ENCODE peak calls at places on chromosomes 16 and 17, in five cellular contexts. One of them, this sample, is unnamed.

GRCh38 chr17:72935984-72936383 is 156.5 kb downstream of the SLC39A11 start:
- DNase-seq in uterus: no peak
- DNase-seq in endothelial cell: no peak
- DNase-seq in ovary: no peak
- DNase-seq in upper lobe of right lung: no peak
- DNase-seq in this sample: no peak

GRCh38 chr16:66677836-66678235 is 18.7 kb downstream of the CMTM4 start:
- DNase-seq in endothelial cell: no peak
- DNase-seq in upper lobe of right lung: no peak
- DNase-seq in ovary: no peak
- DNase-seq in uterus: no peak
- DNase-seq in this sample: no peak

GRCh38 chr17:81993726-81994592 is 16.5 kb downstream of the ASPSCR1 start:
- DNase-seq in endothelial cell: no peak
- DNase-seq in ovary: no peak
- DNase-seq in uterus: no peak
- DNase-seq in upper lobe of right lung: no peak
- DNase-seq in this sample: no peak

GRCh38 chr17:82752371-82753200 is 721 bp downstream of the TBCD start:
- DNase-seq in uterus: no peak
- DNase-seq in upper lobe of right lung: peak; percentile 76
- DNase-seq in endothelial cell: peak; percentile 28
- DNase-seq in ovary: peak; percentile 41
- DNase-seq in this sample: peak; percentile 58

GRCh38 chr16:28318042-28318597 is 25.8 kb downstream of the SBK1 start:
- DNase-seq in ovary: no peak
- DNase-seq in endothelial cell: no peak
- DNase-seq in upper lobe of right lung: no peak
- DNase-seq in uterus: no peak
- DNase-seq in this sample: no peak

GRCh38 chr16:72847187-72848044 is 200.5 kb downstream of the ZFHX3 start:
- DNase-seq in ovary: no peak
- DNase-seq in upper lobe of right lung: no peak
- DNase-seq in endothelial cell: peak; percentile 32
- DNase-seq in uterus: no peak
- DNase-seq in this sample: peak; percentile 34

GRCh38 chr17:17191346-17191792 is 14.8 kb downstream of the PLD6 start:
- DNase-seq in ovary: no peak
- DNase-seq in uterus: peak; percentile 44
- DNase-seq in upper lobe of right lung: no peak
- DNase-seq in endothelial cell: no peak
- DNase-seq in this sample: no peak

GRCh38 chr17:41655611-41656111 is 31.3 kb upstream of the KRT17 start:
- DNase-seq in ovary: no peak
- DNase-seq in upper lobe of right lung: peak; percentile 92
- DNase-seq in endothelial cell: no peak
- DNase-seq in uterus: no peak
- DNase-seq in this sample: no peak

GRCh38 chr16:12539185-12539929 is 264.3 kb downstream of the CPPED1 start:
- DNase-seq in uterus: no peak
- DNase-seq in upper lobe of right lung: no peak
- DNase-seq in ovary: no peak
- DNase-seq in endothelial cell: no peak
- DNase-seq in this sample: no peak

GRCh38 chr16:86449377-86450095 is 60.8 kb upstream of the FOXF1 start:
- DNase-seq in endothelial cell: no peak
- DNase-seq in ovary: no peak
- DNase-seq in uterus: no peak
- DNase-seq in upper lobe of right lung: no peak
- DNase-seq in this sample: no peak

GRCh38 chr16:8867483-8868271 is 1.1 kb downstream of the CARHSP1 start:
- DNase-seq in upper lobe of right lung: no peak
- DNase-seq in endothelial cell: no peak
- DNase-seq in uterus: peak; percentile 62
- DNase-seq in ovary: peak; percentile 72
- DNase-seq in this sample: peak; percentile 55

GRCh38 chr16:87963400-87963799 is 12.2 kb downstream of the BANP start:
- DNase-seq in ovary: no peak
- DNase-seq in endothelial cell: no peak
- DNase-seq in uterus: no peak
- DNase-seq in upper lobe of right lung: no peak
- DNase-seq in this sample: no peak

GRCh38 chr17:32335046-32335445 is 6.9 kb downstream of the C17orf75 start:
- DNase-seq in ovary: no peak
- DNase-seq in uterus: no peak
- DNase-seq in endothelial cell: no peak
- DNase-seq in upper lobe of right lung: no peak
- DNase-seq in this sample: no peak

GRCh38 chr16:56344518-56345405 is 80.6 kb downstream of the AMFR start:
- DNase-seq in uterus: no peak
- DNase-seq in ovary: no peak
- DNase-seq in upper lobe of right lung: no peak
- DNase-seq in endothelial cell: no peak
- DNase-seq in this sample: peak; percentile 44

GRCh38 chr16:56263711-56264608 is 72.7 kb downstream of the GNAO1 start:
- DNase-seq in ovary: no peak
- DNase-seq in upper lobe of right lung: no peak
- DNase-seq in uterus: no peak
- DNase-seq in endothelial cell: no peak
- DNase-seq in this sample: peak; percentile 34

GRCh38 chr17:60601443-60602384 is 1.7 kb downstream of the PPM1D start:
- DNase-seq in upper lobe of right lung: no peak
- DNase-seq in uterus: peak; percentile 62
- DNase-seq in endothelial cell: peak; percentile 42
- DNase-seq in ovary: peak; percentile 70
- DNase-seq in this sample: peak; percentile 33

GRCh38 chr16:50570808-50571598 is 22.8 kb downstream of the NKD1 start:
- DNase-seq in endothelial cell: no peak
- DNase-seq in uterus: no peak
- DNase-seq in ovary: no peak
- DNase-seq in upper lobe of right lung: peak; percentile 45
- DNase-seq in this sample: no peak

GRCh38 chr16:3959148-3959547 is 78.6 kb upstream of the CREBBP start:
- DNase-seq in endothelial cell: no peak
- DNase-seq in uterus: no peak
- DNase-seq in upper lobe of right lung: no peak
- DNase-seq in ovary: no peak
- DNase-seq in this sample: no peak

GRCh38 chr17:7889166-7889584 is 586 bp downstream of the CHD3 start:
- DNase-seq in ovary: peak; percentile 90
- DNase-seq in upper lobe of right lung: peak; percentile 99
- DNase-seq in endothelial cell: peak; percentile 49
- DNase-seq in uterus: peak; percentile 95
- DNase-seq in this sample: peak; percentile 10

GRCh38 chr17:80984749-80985148 is 6.9 kb upstream of the CHMP6 start:
- DNase-seq in ovary: no peak
- DNase-seq in uterus: no peak
- DNase-seq in endothelial cell: no peak
- DNase-seq in upper lobe of right lung: no peak
- DNase-seq in this sample: no peak

GRCh38 chr17:20267459-20267842 is 199.9 kb downstream of the LGALS9B start:
- DNase-seq in endothelial cell: no peak
- DNase-seq in ovary: peak; percentile 17
- DNase-seq in upper lobe of right lung: no peak
- DNase-seq in uterus: no peak
- DNase-seq in this sample: no peak

GRCh38 chr17:66091440-66092080 is 100.4 kb downstream of the CEP112 start:
- DNase-seq in upper lobe of right lung: no peak
- DNase-seq in uterus: no peak
- DNase-seq in endothelial cell: no peak
- DNase-seq in ovary: no peak
- DNase-seq in this sample: no peak

GRCh38 chr17:65594585-65594940 is 33.1 kb upstream of the AXIN2 start:
- DNase-seq in uterus: no peak
- DNase-seq in ovary: no peak
- DNase-seq in upper lobe of right lung: no peak
- DNase-seq in endothelial cell: no peak
- DNase-seq in this sample: no peak

GRCh38 chr16:22232277-22233049 is 26.4 kb downstream of the EEF2K start:
- DNase-seq in ovary: no peak
- DNase-seq in upper lobe of right lung: peak; percentile 77
- DNase-seq in endothelial cell: no peak
- DNase-seq in uterus: no peak
- DNase-seq in this sample: no peak

GRCh38 chr16:11090947-11091785 is 146.8 kb downstream of the CLEC16A start:
- DNase-seq in uterus: no peak
- DNase-seq in endothelial cell: no peak
- DNase-seq in ovary: no peak
- DNase-seq in upper lobe of right lung: no peak
- DNase-seq in this sample: no peak

GRCh38 chr17:19348081-19348650 is 14.4 kb downstream of the B9D1 start:
- DNase-seq in ovary: no peak
- DNase-seq in uterus: peak; percentile 11
- DNase-seq in upper lobe of right lung: no peak
- DNase-seq in endothelial cell: no peak
- DNase-seq in this sample: no peak

GRCh38 chr17:81537343-81537855 is 9.2 kb downstream of the FSCN2 start:
- DNase-seq in endothelial cell: peak; percentile 59
- DNase-seq in ovary: no peak
- DNase-seq in uterus: no peak
- DNase-seq in upper lobe of right lung: no peak
- DNase-seq in this sample: no peak

GRCh38 chr16:19363741-19364140 is 53.9 kb upstream of the TMC5 start:
- DNase-seq in uterus: no peak
- DNase-seq in endothelial cell: no peak
- DNase-seq in upper lobe of right lung: no peak
- DNase-seq in ovary: no peak
- DNase-seq in this sample: no peak

GRCh38 chr16:9139965-9140364 is 48.5 kb downstream of the HAPSTR1 start:
- DNase-seq in ovary: no peak
- DNase-seq in endothelial cell: peak; percentile 41
- DNase-seq in upper lobe of right lung: peak; percentile 13
- DNase-seq in uterus: no peak
- DNase-seq in this sample: peak; percentile 59

DNA sequence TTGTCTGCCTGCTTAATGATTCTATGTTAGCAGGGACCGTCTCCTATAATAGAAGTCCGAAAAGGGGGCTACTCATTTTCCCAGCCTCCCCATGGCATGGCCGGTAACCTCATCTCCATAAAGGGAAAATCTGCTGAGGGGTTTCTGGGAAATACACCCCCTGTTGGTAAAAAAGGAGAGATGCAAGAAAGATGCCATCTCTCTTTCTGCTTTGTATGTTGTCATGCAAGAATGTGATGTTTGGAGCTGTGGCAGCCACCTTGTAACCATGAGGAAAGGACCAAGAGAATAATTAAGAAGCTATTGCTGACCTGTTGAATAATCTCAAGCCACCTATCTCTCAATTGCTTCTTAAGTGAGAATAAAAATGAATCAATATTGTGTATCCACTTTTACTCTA is 94.8 kb upstream of the XYLT1 start:
- DNase-seq in upper lobe of right lung: no peak
- DNase-seq in endothelial cell: no peak
- DNase-seq in uterus: no peak
- DNase-seq in ovary: no peak
- DNase-seq in this sample: peak; percentile 52
- TF ChIP-seq CTCF in upper lobe of right lung: no peak
- TF ChIP-seq CTCF in endothelial cell: peak; percentile 33
- TF ChIP-seq CTCF in uterus: no peak
- TF ChIP-seq CTCF in ovary: no peak
- TF ChIP-seq CTCF in this sample: peak; percentile 33

DNA sequence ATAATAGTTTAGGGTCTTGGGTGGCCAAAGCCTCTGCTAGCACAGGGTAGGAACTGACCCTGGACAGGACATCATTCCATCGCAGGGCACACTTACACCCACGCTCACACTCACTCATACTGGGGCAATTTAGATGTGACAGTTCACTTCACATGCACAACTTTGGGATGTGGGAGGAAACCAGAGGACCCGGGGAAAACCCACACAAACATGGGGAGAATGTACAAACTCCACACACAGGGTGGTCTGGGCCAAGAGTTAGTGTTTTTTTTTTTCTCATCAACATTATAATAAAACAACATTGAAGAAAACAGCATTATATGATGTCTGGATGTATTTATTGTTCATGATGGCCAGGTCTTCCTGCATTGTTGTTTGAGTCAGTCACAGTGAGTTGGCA is 93.6 kb downstream of the CDH13 start:
- DNase-seq in endothelial cell: no peak
- DNase-seq in upper lobe of right lung: no peak
- DNase-seq in uterus: no peak
- DNase-seq in ovary: no peak
- DNase-seq in this sample: no peak
- TF ChIP-seq CTCF in endothelial cell: no peak
- TF ChIP-seq CTCF in upper lobe of right lung: no peak
- TF ChIP-seq CTCF in uterus: no peak
- TF ChIP-seq CTCF in ovary: no peak
- TF ChIP-seq CTCF in this sample: no peak

GRCh38 chr17:6541886-6542285 is 14.5 kb downstream of the PITPNM3 start:
- DNase-seq in endothelial cell: no peak
- DNase-seq in ovary: no peak
- DNase-seq in upper lobe of right lung: no peak
- DNase-seq in uterus: no peak
- DNase-seq in this sample: no peak

GRCh38 chr17:6543079-6544010 is 13.0 kb downstream of the PITPNM3 start:
- DNase-seq in uterus: no peak
- DNase-seq in endothelial cell: no peak
- DNase-seq in upper lobe of right lung: no peak
- DNase-seq in ovary: no peak
- DNase-seq in this sample: no peak

GRCh38 chr17:6536566-6537065 is 19.7 kb downstream of the PITPNM3 start:
- DNase-seq in upper lobe of right lung: peak; percentile 12
- DNase-seq in endothelial cell: no peak
- DNase-seq in ovary: no peak
- DNase-seq in uterus: no peak
- DNase-seq in this sample: no peak

GRCh38 chr17:6542577-6542976 is 13.8 kb downstream of the PITPNM3 start:
- DNase-seq in upper lobe of right lung: no peak
- DNase-seq in endothelial cell: no peak
- DNase-seq in ovary: no peak
- DNase-seq in uterus: no peak
- DNase-seq in this sample: no peak

DNA sequence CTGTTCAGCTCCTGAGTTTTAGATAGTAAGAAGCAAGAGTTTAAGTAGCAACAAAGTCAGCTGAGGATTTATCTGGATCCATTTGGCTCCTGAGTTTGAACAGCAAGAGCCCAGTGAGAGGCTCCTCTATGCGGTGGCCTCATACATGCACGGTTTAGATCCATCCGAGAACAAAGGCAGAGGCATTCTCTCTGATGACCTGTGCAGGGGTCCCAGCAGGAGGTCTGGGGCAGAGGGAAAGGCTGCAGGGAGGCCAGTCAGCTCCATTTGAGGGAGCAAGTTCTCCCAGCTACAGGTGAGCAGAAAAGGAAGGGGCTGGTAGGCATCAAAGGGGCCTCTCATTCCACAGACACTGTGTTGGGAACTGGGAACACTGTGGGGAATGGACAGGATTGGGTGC is 16.5 kb downstream of the PITPNM3 start:
- DNase-seq in endothelial cell: no peak
- DNase-seq in upper lobe of right lung: no peak
- DNase-seq in uterus: no peak
- DNase-seq in ovary: no peak
- DNase-seq in this sample: no peak
- TF ChIP-seq CTCF in endothelial cell: no peak
- TF ChIP-seq CTCF in upper lobe of right lung: no peak
- TF ChIP-seq CTCF in uterus: no peak
- TF ChIP-seq CTCF in ovary: no peak
- TF ChIP-seq CTCF in this sample: no peak

GRCh38 chr17:74123350-74123749 is 80.1 kb upstream of the RPL38 start:
- DNase-seq in endothelial cell: no peak
- DNase-seq in ovary: no peak
- DNase-seq in uterus: no peak
- DNase-seq in upper lobe of right lung: peak; percentile 6
- DNase-seq in this sample: peak; percentile 26
- TF ChIP-seq CTCF in endothelial cell: no peak
- TF ChIP-seq CTCF in ovary: no peak
- TF ChIP-seq CTCF in uterus: no peak
- TF ChIP-seq CTCF in upper lobe of right lung: no peak
- TF ChIP-seq CTCF in this sample: no peak

This sample was measured in K562.